ENCODE peak calls at places on chromosomes 5 and 9, in nine cellular contexts. L is CD8-positive, alpha-beta T cell; Q is nephron progenitor cell; S is HFFc6; Y is BE2C; P is pancreas; I is cardiac fibroblast; H is MCF 10A; A is PC-3. O is an unnamed sample.
A peak's percentile ranks its signal among the peaks of the same experiment; 100 is the strongest.

GRCh38 chr5:168312606-168313297 is 21.3 kb downstream of the WWC1 start:
- DNase-seq in P (no peak), I (no peak), Q (no peak), L (no peak), Y (no peak), S (no peak), H (peak; percentile 38), A (peak; percentile 38), O (no peak)

GRCh38 chr9:115437418-115437817 is 319.5 kb upstream of the TNC start:
- DNase-seq in S (no peak), L (no peak), Y (no peak), Q (no peak), P (no peak), H (no peak), A (no peak), I (no peak), O (no peak)

GRCh38 chr9:127974002-127974768 is 6.6 kb downstream of the EEIG1 start:
- DNase-seq in L (no peak), H (no peak), S (no peak), A (no peak), Q (no peak), Y (peak; percentile 19), P (no peak), I (no peak), O (no peak)

GRCh38 chr5:139141841-139142240 is 56.3 kb downstream of the SIL1 start:
- DNase-seq in Q (no peak), P (peak; percentile 87), Y (no peak), I (peak; percentile 85), H (peak; percentile 71), S (peak; percentile 49), L (no peak), A (peak; percentile 22), O (no peak)

GRCh38 chr5:159917919-159918487 is 1.7 kb downstream of the ADRA1B start:
- DNase-seq in P (no peak), Y (no peak), H (no peak), S (no peak), Q (no peak), A (no peak), L (no peak), I (no peak), O (no peak)

GRCh38 chr5:43643327-43643726 is 40.3 kb downstream of the NNT start:
- DNase-seq in Y (no peak), Q (no peak), A (no peak), L (no peak), S (no peak), I (peak; percentile 46), P (no peak), H (no peak), O (no peak)

GRCh38 chr5:31124026-31124425 is 69.5 kb upstream of the CDH6 start:
- DNase-seq in H (no peak), I (no peak), Q (no peak), P (no peak), A (no peak), S (no peak), Y (no peak), L (no peak), O (no peak)

GRCh38 chr5:53871050-53871449 is 310.6 kb downstream of the NDUFS4 start:
- DNase-seq in H (peak; percentile 13), Q (no peak), S (no peak), L (no peak), A (peak; percentile 17), P (no peak), I (no peak), Y (no peak), O (no peak)

GRCh38 chr5:179865471-179866240 is 7.0 kb upstream of the MRNIP start:
- DNase-seq in L (no peak), A (no peak), H (peak; percentile 32), Q (no peak), Y (no peak), S (no peak), P (no peak), I (no peak), O (peak; percentile 35)

GRCh38 chr5:179864686-179865085 is 6.1 kb upstream of the MRNIP start:
- DNase-seq in Y (no peak), P (no peak), I (no peak), S (no peak), A (no peak), Q (no peak), H (no peak), L (no peak), O (peak; percentile 10)

GRCh38 chr5:179867476-179867875 is 8.9 kb upstream of the MRNIP start:
- DNase-seq in A (no peak), P (no peak), Y (no peak), I (no peak), H (no peak), Q (peak; percentile 18), L (no peak), S (no peak), O (peak; percentile 43)

GRCh38 chr5:179867079-179867465 is 8.5 kb upstream of the MRNIP start:
- DNase-seq in Q (no peak), A (no peak), P (no peak), Y (no peak), H (no peak), S (no peak), L (no peak), I (no peak), O (peak; percentile 23)

DNA sequence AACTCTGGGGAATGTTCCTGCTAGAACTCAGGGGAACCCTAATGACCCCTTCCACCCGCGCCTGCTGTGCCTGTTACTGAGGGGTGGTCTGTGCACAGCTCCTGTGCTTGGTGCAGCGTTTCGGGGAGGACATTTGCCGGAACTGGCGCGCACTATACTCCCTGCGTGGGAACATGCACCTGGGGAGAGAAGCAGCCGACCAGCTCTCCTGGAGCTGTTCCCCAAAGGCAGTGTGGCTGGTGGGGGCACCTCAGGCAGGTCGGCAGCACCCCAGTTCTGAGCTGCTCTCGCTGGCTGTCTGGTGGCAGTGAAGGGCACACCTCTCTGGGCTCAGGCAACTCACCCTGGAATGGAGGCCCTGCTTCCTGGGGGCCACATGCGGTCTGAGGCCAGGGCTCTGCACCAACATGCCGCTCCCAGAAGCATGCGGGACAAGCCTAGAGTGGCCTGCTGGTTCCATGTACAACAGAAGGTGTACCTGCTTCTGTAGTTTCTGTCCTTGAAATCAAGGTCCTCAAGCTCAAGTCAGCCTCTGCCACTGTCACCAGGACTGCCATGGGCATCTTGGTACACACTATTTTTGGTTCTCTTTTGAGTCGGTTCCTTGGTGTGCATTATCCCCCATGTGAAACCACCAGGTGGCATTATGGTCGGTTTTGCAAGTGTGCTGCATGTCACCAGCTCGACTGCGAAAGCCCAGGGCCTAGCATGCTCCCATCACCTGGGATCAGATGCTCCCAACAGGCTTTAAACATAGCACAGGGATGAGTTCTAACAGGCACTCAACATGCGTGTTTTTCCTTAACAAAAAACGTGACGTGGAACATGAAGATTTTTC is 7.8 kb upstream of the MRNIP start:
- DNase-seq in S (no peak), P (no peak), L (no peak), A (no peak), H (no peak), I (no peak), Q (no peak), Y (peak; percentile 40), O (peak; percentile 31)
- TF ChIP-seq CTCF in S (no peak), P (no peak), L (no peak), A (peak; percentile 22), H (no peak), I (no peak), Q (no peak), Y (peak; percentile 41), O (no peak)

GRCh38 chr5:119524461-119524860 is 72.2 kb downstream of the HSD17B4 start:
- DNase-seq in L (no peak), A (no peak), S (no peak), I (no peak), H (no peak), P (no peak), Y (no peak), Q (no peak), O (no peak)

GRCh38 chr5:119527346-119527745 is 75.0 kb downstream of the HSD17B4 start:
- DNase-seq in P (no peak), I (peak; percentile 48), Q (no peak), S (no peak), A (peak; percentile 77), H (peak; percentile 47), Y (no peak), L (no peak), O (no peak)

GRCh38 chr5:119532637-119533036 is 80.3 kb downstream of the HSD17B4 start:
- DNase-seq in S (no peak), I (no peak), A (no peak), L (no peak), Q (no peak), H (no peak), Y (no peak), P (no peak), O (no peak)

DNA sequence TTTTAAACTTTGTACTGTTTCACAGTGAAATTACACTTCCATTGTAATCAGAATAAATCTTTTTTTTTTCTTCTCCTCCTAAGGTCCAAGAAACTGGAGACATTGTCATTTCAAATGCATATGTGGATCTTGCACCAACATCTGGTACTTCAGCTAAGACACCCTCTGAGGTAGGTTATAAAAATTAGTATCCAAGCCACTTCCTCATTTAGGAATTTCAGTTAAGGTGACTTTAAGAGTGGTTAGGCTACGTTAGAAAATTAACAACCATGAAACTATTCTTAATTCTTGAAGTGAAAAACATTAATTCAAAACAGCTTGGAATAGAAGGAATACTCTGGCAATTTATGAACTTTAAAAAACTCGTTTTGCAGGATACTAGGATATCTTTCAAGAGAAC is 77.5 kb downstream of the HSD17B4 start:
- DNase-seq in Q (no peak), I (no peak), L (no peak), Y (no peak), P (no peak), S (no peak), H (no peak), A (no peak), O (no peak)
- TF ChIP-seq CTCF in Q (no peak), I (no peak), L (no peak), Y (no peak), P (no peak), S (no peak), H (no peak), A (no peak), O (no peak)

DNA sequence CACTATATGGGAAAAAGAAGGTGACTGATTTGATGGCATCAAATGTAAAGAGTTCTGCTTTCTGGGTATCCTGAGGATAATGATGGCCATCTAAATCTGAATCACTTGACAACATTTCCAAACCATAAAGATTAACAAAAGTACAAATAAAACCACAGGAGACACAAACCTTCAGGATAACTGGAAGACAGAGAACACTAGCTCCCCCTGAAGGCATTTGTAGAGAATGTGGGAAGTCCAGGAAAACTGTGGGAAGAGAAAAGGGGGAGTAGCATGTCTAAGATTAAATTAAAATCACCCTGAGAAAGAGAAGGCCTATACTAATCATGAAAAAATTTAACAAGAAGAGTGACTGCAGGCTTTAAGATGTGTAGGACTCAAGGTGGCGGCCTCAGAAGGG is 116.2 kb downstream of the PRELID2 start:
- DNase-seq in L (no peak), H (peak; percentile 57), A (peak; percentile 44), Q (no peak), S (peak; percentile 41), Y (no peak), P (no peak), I (peak; percentile 52), O (no peak)
- TF ChIP-seq CTCF in L (no peak), H (peak; percentile 29), A (peak; percentile 64), Q (peak; percentile 47), S (peak; percentile 74), Y (peak; percentile 27), P (no peak), I (peak; percentile 53), O (no peak)

DNA sequence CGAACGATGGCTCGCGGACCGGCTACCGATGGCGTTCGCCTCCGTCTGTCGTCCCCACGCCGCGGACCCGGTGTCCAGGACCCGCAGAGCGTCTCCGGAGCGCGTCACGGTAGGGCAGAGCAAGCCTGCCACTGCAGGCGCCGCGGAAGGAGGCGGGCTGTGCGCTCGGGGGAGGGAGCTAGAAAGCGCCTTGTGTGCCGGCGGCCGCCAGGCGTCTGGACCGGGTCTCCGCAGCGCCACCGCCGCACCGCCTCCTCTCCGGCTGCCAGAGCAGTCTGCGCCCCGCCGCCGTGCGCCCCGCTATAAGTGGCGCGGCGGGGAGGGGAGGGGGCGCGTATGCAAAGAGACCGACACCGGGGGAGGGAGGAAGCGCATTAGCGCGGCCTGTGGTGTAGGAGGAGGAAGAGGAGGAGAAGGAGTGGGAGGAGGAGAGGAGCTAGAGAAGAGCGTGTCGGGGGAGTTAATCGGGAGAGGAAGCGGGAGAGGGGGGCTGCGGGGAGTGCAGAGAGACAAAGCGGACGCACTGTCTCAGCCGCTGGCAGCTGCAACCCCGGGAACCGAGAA is at the start of gene ENC1:
- DNase-seq in A (peak; percentile 87), H (peak; percentile 87), Y (peak; percentile 94), S (peak; percentile 82), Q (peak; percentile 90), I (peak; percentile 90), L (peak; percentile 53), P (peak; percentile 82), O (peak; percentile 80)
- TF ChIP-seq CTCF in A (peak; percentile 46), H (peak; percentile 42), Y (peak; percentile 41), S (peak; percentile 71), Q (peak; percentile 37), I (peak; percentile 39), L (no peak), P (peak; percentile 23), O (peak; percentile 38)